ENCODE peak calls at places on chromosomes 11 and 22, in ten cellular contexts. Y is IMR-90, W is tibial nerve, L is A549, B is sigmoid colon, V is Peyer's patch, Q is right lobe of liver, A is gastrocnemius medialis, E is transverse colon, X is adrenal gland. K is an unnamed sample. For H3K9me3, the result is how much of the 10 kb centered on the place peaks cover.

GRCh38 chr11:124769804-124770774 is 8.0 kb upstream of the ESAM start:
- DNase-seq in Y (peak), W (no peak), L (no peak), B (no peak), V (no peak), Q (no peak), A (no peak), E (no peak), X (no peak), K (no peak)

GRCh38 chr11:4048340-4048739 is 46.3 kb upstream of the RRM1 start:
- DNase-seq in Y (peak), W (no peak), L (no peak), B (no peak), V (no peak), Q (no peak), A (no peak), E (no peak), X (no peak), K (no peak)

GRCh38 chr11:102840018-102840417 is 3.4 kb downstream of the MMP3 start:
- DNase-seq in Y (no peak), W (no peak), L (no peak), B (no peak), V (no peak), Q (no peak), A (no peak), E (no peak), X (no peak), K (no peak)

GRCh38 chr11:7555067-7555699 is 41.4 kb downstream of the PPFIBP2 start:
- DNase-seq in Y (no peak), W (no peak), L (no peak), B (no peak), V (peak), Q (peak), A (peak), E (peak), X (peak), K (no peak)

GRCh38 chr22:32752868-32753520 is 48.5 kb upstream of the TIMP3 start:
- DNase-seq in Y (peak), W (no peak), L (no peak), B (peak), V (no peak), Q (no peak), A (peak), E (no peak), X (no peak), K (no peak)

GRCh38 chr11:35798983-35799382 is 136.4 kb downstream of the TRIM44 start:
- DNase-seq in Y (no peak), W (no peak), L (no peak), B (no peak), V (no peak), Q (no peak), A (no peak), E (no peak), X (no peak), K (no peak)

GRCh38 chr11:2385156-2386151 is 8.3 kb downstream of the CD81 start:
- DNase-seq in Y (no peak), W (no peak), L (no peak), B (no peak), V (peak), Q (no peak), A (no peak), E (no peak), X (no peak), K (peak)

GRCh38 chr11:23555085-23555484 is 694.8 kb upstream of the CCDC179 start:
- DNase-seq in Y (peak), W (no peak), L (no peak), B (no peak), V (no peak), Q (no peak), A (no peak), E (no peak), X (no peak), K (no peak)

GRCh38 chr22:50314455-50315288 is 7.2 kb upstream of the PLXNB2 start:
- DNase-seq in Y (no peak), W (no peak), L (no peak), B (no peak), V (peak), Q (peak), A (no peak), E (peak), X (peak), K (peak)
- H3K27ac ChIP-seq in Y (no peak), W (no peak), L (no peak), B (no peak), V (peak), Q (no peak), A (no peak), E (peak), X (peak), K (peak)

GRCh38 chr11:27722945-27723344 is 22.7 kb upstream of the BDNF start:
- DNase-seq in Y (no peak), W (no peak), L (no peak), B (no peak), V (no peak), Q (no peak), A (no peak), E (no peak), X (no peak), K (no peak)

GRCh38 chr11:27723685-27724084 is 23.4 kb upstream of the BDNF start:
- DNase-seq in Y (peak), W (no peak), L (no peak), B (no peak), V (no peak), Q (no peak), A (no peak), E (no peak), X (no peak), K (no peak)

GRCh38 chr11:27721505-27722116 is 21.4 kb upstream of the BDNF start:
- DNase-seq in Y (no peak), W (no peak), L (no peak), B (no peak), V (no peak), Q (no peak), A (no peak), E (no peak), X (no peak), K (no peak)

GRCh38 chr11:27720277-27720830 is 20.1 kb upstream of the BDNF start:
- DNase-seq in Y (peak), W (no peak), L (peak), B (no peak), V (no peak), Q (peak), A (no peak), E (peak), X (peak), K (no peak)

DNA sequence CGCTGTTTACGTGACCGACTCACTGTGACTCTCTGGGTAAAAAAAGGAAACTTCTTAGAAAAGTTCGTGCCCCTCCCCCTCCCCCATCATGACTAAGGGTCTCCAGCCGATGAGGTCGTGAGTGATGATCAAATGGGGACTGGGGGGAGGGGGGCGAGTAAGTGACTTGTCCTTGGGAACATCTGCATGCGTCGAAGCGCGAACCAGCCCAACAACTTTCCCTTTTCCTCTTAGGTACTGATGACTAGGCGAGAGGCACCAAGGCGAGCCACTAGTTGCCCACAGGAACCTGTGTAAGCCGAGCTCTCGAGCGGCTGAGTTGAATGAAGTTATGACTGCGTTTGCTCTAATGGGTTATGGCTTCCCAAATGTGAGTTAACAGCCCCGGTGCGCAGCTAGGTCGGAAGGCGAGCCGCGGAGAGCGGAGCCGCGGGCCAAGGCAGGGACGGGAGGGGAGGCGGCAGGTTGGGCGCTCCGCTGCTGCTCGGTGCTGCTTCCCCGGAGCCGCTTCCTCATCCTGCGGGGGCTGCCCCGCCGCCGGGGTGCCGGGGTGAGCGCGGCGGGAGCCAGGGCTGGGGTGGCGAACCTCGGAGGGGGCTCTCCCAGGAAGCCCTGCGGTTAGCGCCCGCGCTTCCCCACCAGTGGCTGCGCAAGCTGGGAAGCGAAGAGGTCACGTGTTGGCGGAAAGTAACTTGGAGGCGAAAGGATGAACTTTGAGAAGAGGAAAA is 22.0 kb upstream of the BDNF start:
- DNase-seq in Y (peak), W (no peak), L (peak), B (no peak), V (no peak), Q (no peak), A (no peak), E (peak), X (no peak), K (no peak)
- TF ChIP-seq POLR2A in Y (no peak), W (no peak), L (no peak), B (no peak), V (no peak), Q (no peak), A (no peak), E (no peak), X (no peak), K (no peak)

DNA sequence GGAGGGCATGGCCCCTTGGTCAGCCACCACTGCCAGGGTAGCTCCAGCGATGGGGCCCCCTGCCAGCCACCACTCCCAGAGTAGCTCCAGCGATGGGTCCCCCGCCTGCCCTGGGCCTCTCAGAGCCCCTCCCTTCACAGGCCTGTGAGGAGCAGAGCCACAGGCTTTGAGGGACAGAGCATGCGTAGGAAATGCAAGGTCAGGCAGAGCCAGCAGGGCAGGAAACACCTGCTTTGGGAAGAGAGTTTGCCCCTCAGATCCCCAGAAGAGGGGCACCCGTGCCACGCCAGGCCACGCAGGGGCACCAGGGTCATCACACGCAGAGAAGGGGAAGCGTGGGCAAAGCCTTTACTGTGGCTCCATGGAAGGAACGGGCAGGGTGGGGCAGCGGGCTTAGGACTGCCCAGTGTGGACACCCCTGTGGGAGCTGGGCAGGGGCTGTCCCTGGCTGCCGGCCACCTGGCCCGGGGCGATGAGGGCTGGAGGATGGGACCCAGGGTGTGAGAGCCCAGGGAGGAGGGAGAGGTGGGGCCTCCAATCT is 477.8 kb downstream of the BRD1 start:
- DNase-seq in Y (no peak), W (no peak), L (no peak), B (no peak), V (peak), Q (no peak), A (no peak), E (no peak), X (no peak), K (peak)
- H3K9me3 ChIP-seq in Y (half or more), W (under half), L (under half), B (under half), V (under half), Q (under half), A (under half), E (under half), X (under half), K (under half)

GRCh38 chr22:23222033-23222840 is 41.9 kb downstream of the BCR start:
- DNase-seq in Y (no peak), W (no peak), L (no peak), B (no peak), V (no peak), Q (no peak), A (no peak), E (no peak), X (no peak), K (peak)
- H3K27ac ChIP-seq in Y (no peak), W (peak), L (no peak), B (no peak), V (no peak), Q (no peak), A (peak), E (no peak), X (no peak), K (peak)

GRCh38 chr11:112291191-112291590 is 30.5 kb upstream of the PLET1 start:
- DNase-seq in Y (no peak), W (no peak), L (no peak), B (peak), V (no peak), Q (no peak), A (no peak), E (no peak), X (no peak), K (no peak)

GRCh38 chr11:112290462-112290894 is 29.8 kb upstream of the PLET1 start:
- DNase-seq in Y (no peak), W (no peak), L (no peak), B (peak), V (no peak), Q (no peak), A (no peak), E (no peak), X (no peak), K (no peak)

GRCh38 chr11:112292188-112292587 is 31.5 kb upstream of the PLET1 start:
- DNase-seq in Y (no peak), W (no peak), L (no peak), B (no peak), V (no peak), Q (no peak), A (no peak), E (no peak), X (no peak), K (no peak)

GRCh38 chr11:112288021-112288420 is 27.4 kb upstream of the PLET1 start:
- DNase-seq in Y (no peak), W (no peak), L (no peak), B (no peak), V (no peak), Q (no peak), A (no peak), E (no peak), X (no peak), K (no peak)

DNA sequence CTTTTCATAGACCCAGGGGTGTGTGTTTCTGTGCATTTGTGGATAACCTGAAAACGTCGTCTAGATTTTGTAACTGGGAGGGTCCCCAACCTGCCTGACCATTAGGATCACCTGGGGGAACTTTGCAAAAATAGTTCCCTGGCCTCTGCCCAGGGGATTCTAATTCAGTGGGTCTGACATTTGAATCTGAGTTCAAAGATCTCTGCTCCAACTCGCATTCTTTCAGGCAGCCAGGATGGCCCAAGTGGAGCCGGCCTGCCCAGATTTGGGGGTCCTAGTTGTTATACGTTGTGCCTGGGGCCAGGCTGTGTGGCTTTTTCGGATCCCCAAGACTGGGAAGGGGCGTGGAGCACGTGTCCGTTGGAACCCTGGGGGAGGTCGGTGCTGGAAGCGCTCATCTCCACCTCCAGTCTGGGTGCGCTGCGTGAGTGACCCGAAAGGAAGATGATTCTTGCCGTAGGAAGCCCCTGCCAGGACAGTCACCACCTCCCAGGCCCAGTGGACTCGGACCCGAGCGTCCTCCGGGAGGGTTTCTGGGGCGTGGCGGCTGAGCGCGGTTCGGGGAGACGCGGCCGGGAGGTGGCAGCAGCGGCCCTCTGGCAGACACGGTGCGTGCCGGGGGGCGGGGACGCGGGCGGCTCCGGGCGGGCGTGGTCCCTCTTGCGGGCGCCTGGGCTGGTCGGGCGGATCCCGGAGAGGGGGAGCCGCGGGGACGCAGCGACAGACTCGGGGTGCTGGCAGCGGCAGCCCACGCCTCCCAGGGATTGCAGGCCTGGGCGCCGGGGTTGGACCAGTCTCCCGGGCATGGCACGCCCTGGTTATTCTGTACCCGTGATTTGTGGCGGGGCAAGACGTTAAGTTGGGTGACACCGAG is 29.2 kb upstream of the PLET1 start:
- DNase-seq in Y (peak), W (peak), L (peak), B (peak), V (peak), Q (peak), A (peak), E (peak), X (peak), K (peak)
- TF ChIP-seq POLR2A in Y (no peak), W (no peak), L (no peak), B (no peak), V (no peak), Q (peak), A (peak), E (no peak), X (no peak), K (no peak)

GRCh38 chr11:41849250-41849649 is 389.8 kb upstream of the LRRC4C start:
- DNase-seq in Y (no peak), W (no peak), L (no peak), B (no peak), V (no peak), Q (no peak), A (no peak), E (no peak), X (no peak), K (no peak)
- H3K9me3 ChIP-seq in Y (under half), W (under half), L (under half), B (under half), V (under half), Q (under half), A (under half), E (under half), X (under half), K (under half)

GRCh38 chr11:75344186-75344585 is 7.3 kb downstream of the ARRB1 start:
- DNase-seq in Y (no peak), W (no peak), L (no peak), B (no peak), V (peak), Q (no peak), A (no peak), E (no peak), X (no peak), K (no peak)
- H3K27ac ChIP-seq in Y (no peak), W (peak), L (peak), B (peak), V (peak), Q (peak), A (peak), E (peak), X (peak), K (peak)

DNA sequence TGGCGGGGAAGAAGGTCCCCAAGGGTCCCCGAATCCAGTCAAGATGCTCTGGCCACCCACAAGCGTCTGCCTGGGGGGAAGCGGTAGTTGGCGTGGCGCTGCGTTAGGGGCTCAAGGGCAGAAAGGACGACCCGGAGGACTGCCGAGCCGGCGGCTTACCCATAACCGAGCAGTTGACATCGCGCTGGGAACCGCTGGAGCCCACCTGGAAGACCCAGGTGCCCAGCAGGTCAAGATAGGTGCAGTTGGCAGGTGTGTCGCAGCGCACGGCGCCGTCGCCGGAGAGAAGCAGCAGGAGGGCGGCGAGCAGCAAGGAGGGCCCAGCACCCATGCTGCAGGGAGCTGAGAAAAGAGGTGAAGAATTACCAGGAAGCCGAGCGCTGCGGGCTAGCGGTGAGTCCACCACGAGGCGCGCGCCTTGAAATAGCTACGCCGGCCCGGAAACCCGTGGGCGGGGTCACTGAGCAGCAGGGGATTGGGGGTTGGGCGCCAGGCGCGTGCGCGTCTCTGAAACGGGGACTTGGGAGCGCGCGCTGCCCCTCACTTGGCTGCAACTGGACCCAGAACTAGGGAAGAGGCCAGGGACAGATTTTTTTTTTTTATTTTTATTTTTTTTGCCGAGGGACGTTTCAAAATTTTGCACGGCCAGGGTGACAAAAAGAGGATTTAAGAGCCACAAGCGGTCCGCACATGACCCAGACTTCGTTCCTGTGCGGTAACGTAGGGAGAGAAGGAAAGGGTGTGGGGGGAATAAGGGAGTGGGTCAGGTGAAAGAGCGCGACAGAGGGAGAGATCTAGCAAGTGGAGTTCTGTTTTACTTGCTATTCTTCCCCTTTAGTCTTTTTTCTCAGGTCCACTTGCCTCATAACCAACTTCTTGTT is at the start of gene CTSC:
- DNase-seq in Y (peak), W (peak), L (peak), B (peak), V (peak), Q (peak), A (peak), E (peak), X (peak), K (peak)
- TF ChIP-seq POLR2A in Y (peak), W (peak), L (peak), B (peak), V (peak), Q (peak), A (peak), E (peak), X (peak), K (no peak)

GRCh38 chr22:30984317-30984716 is 15.3 kb downstream of the TUG1 start:
- DNase-seq in Y (no peak), W (no peak), L (no peak), B (no peak), V (no peak), Q (no peak), A (no peak), E (no peak), X (no peak), K (no peak)
- H3K9me3 ChIP-seq in Y (under half), W (half or more), L (under half), B (under half), V (under half), Q (under half), A (under half), E (under half), X (under half), K (half or more)